ENCODE peak calls at places on chromosomes 4 and X, in four cellular contexts. Z is hepatocyte, L is AG04450, Y is IMR-90. N is an unnamed sample.

GRCh38 chrX:14015294-14015693 is 14.4 kb downstream of the GEMIN8 start:
- DNase-seq in Z (no peak), L (no peak), Y (no peak), N (no peak)

GRCh38 chrX:135185795-135186443 is 14.7 kb upstream of the CT55 start:
- DNase-seq in Z (peak), L (peak), Y (peak), N (peak)

GRCh38 chrX:40171513-40172168 is 73.9 kb upstream of the BCOR start:
- DNase-seq in Z (peak), L (no peak), Y (no peak), N (no peak)

GRCh38 chr4:102263024-102263787 is 82.1 kb downstream of the SLC39A8 start:
- DNase-seq in Z (peak), L (no peak), Y (peak), N (peak)

GRCh38 chrX:115616943-115617563 is 56.1 kb downstream of the PLS3 start:
- DNase-seq in Z (peak), L (no peak), Y (peak), N (no peak)

GRCh38 chrX:154696328-154697045 is 43.1 kb upstream of the CTAG2 start:
- DNase-seq in Z (no peak), L (no peak), Y (peak), N (no peak)

GRCh38 chrX:37509349-37509748 is 62.1 kb upstream of the LANCL3 start:
- DNase-seq in Z (peak), L (no peak), Y (no peak), N (no peak)

GRCh38 chr4:15551740-15552446 is 82.2 kb downstream of the CC2D2A start:
- DNase-seq in Z (peak), L (no peak), Y (no peak), N (no peak)

GRCh38 chr4:71009796-71010588 is 16.5 kb downstream of the DCK start:
- DNase-seq in Z (peak), L (no peak), Y (peak), N (no peak)

GRCh38 chrX:66638591-66639500 is at the start of gene EDA2R:
- DNase-seq in Z (peak), L (no peak), Y (peak), N (peak)

GRCh38 chr4:88158360-88159136 is at the start of gene ABCG2:
- DNase-seq in Z (peak), L (peak), Y (peak), N (no peak)

GRCh38 chr4:43456383-43456782 is 563.9 kb downstream of the GRXCR1 start:
- DNase-seq in Z (no peak), L (peak), Y (peak), N (peak)

GRCh38 chr4:113618205-113618604 is 143.3 kb downstream of the CAMK2D start:
- DNase-seq in Z (no peak), L (no peak), Y (no peak), N (no peak)

GRCh38 chr4:1992468-1993168 is 16.2 kb downstream of the NELFA start:
- DNase-seq in Z (no peak), L (no peak), Y (no peak), N (no peak)

GRCh38 chr4:1169691-1170096 is 2.7 kb downstream of the SPON2 start:
- DNase-seq in Z (no peak), L (no peak), Y (no peak), N (no peak)

GRCh38 chrX:24110049-24110448 is 39.5 kb upstream of the ZFX start:
- DNase-seq in Z (no peak), L (no peak), Y (no peak), N (no peak)

GRCh38 chrX:72137846-72138455 is 6.2 kb upstream of the RTL5 start:
- DNase-seq in Z (no peak), L (no peak), Y (no peak), N (no peak)

GRCh38 chr4:37885496-37885895 is 5.4 kb upstream of the TBC1D1 start:
- DNase-seq in Z (peak), L (no peak), Y (peak), N (no peak)

GRCh38 chr4:22264261-22264660 is 251.6 kb downstream of the ADGRA3 start:
- DNase-seq in Z (no peak), L (no peak), Y (no peak), N (no peak)

GRCh38 chr4:89836897-89837384 is at the start of gene SNCA:
- DNase-seq in Z (peak), L (no peak), Y (peak), N (peak)

GRCh38 chr4:88275949-88276515 is 8.3 kb downstream of the PPM1K start:
- DNase-seq in Z (no peak), L (no peak), Y (no peak), N (no peak)

GRCh38 chrX:771536-771935 is 140.9 kb downstream of the SHOX start:
- DNase-seq in Z (no peak), L (no peak), Y (no peak), N (no peak)

GRCh38 chr4:116599859-116600258 is 485.5 kb downstream of the TRAM1L1 start:
- DNase-seq in Z (no peak), L (no peak), Y (no peak), N (no peak)

GRCh38 chr4:60187428-60187827 is 1012.7 kb upstream of the ADGRL3 start:
- DNase-seq in Z (no peak), L (no peak), Y (no peak), N (no peak)

GRCh38 chrX:15882704-15883539 is 28.3 kb upstream of the AP1S2 start:
- DNase-seq in Z (no peak), L (no peak), Y (peak), N (no peak)

GRCh38 chr4:151933122-151933827 is 172.5 kb upstream of the GATB start:
- DNase-seq in Z (no peak), L (no peak), Y (no peak), N (no peak)

GRCh38 chrX:49053223-49054072 is 5.4 kb upstream of the CCDC120 start:
- DNase-seq in Z (peak), L (no peak), Y (peak), N (no peak)

GRCh38 chr4:74123065-74123728 is 24.2 kb upstream of the CXCL2 start:
- DNase-seq in Z (peak), L (no peak), Y (peak), N (no peak)

GRCh38 chr4:26235500-26235899 is 85.3 kb upstream of the RBPJ start:
- DNase-seq in Z (peak), L (peak), Y (peak), N (peak)
- TF ChIP-seq CTCF in Z (peak), L (peak), Y (no peak), N (peak)

DNA sequence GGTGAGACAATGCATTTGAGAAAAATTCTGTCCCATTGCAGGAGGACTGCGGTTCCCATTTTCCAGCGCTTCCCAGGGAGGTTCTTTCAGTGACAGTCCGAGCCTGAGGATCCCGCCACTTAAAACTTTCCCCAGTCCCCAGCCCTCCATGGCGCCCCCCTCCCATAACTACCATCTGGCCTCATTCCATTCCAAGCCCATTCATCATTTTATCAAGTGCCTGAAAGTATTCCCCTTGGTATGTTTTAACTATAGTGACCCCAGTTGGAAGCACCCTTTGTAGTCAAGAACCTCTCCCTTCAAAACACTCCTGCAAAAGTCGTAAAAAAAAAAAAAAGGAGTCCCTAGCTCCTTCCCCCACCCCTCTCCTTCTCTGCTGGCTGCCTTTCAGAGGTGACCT is 1.2 kb downstream of the RASL11B start:
- DNase-seq in Z (no peak), L (no peak), Y (no peak), N (no peak)
- H3K4me3 ChIP-seq in Z (peak), L (peak), Y (peak), N (peak)

DNA sequence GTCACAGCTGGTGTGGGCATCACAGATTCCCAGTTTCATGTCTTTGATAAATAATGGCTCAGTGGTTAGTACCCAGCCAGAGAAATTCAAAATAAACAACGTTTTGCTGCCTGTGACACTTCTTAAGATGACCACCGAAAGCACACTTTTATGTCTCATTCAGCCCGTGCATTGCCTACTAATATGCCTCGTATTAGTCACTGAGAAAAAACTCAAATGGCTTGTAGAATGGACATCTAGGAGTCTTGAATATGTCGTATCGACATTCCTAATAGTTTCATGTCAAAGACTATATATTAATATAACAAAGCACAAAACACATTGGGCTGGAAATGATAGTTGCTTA is 103.9 kb upstream of the FAT1 start:
- DNase-seq in Z (no peak), L (no peak), Y (peak), N (no peak)
- TF ChIP-seq CTCF in Z (no peak), L (no peak), Y (no peak), N (no peak)

GRCh38 chr4:4428966-4429875 is 42.3 kb downstream of the NSG1 start:
- DNase-seq in Z (no peak), L (no peak), Y (no peak), N (peak)

GRCh38 chr4:4427478-4427870 is 40.6 kb downstream of the NSG1 start:
- DNase-seq in Z (no peak), L (no peak), Y (no peak), N (no peak)

GRCh38 chr4:4425696-4426095 is 38.8 kb downstream of the NSG1 start:
- DNase-seq in Z (no peak), L (no peak), Y (no peak), N (no peak)

GRCh38 chr4:4426511-4427477 is 39.9 kb downstream of the NSG1 start:
- DNase-seq in Z (no peak), L (no peak), Y (no peak), N (no peak)

GRCh38 chr4:4427886-4428285 is 41.0 kb downstream of the NSG1 start:
- DNase-seq in Z (no peak), L (no peak), Y (no peak), N (no peak)
- H3K4me3 ChIP-seq in Z (no peak), L (no peak), Y (no peak), N (no peak)

GRCh38 chrX:10519761-10520160 is 100.6 kb downstream of the MID1 start:
- DNase-seq in Z (no peak), L (no peak), Y (peak), N (peak)

GRCh38 chrX:10516781-10517322 is 103.5 kb downstream of the MID1 start:
- DNase-seq in Z (no peak), L (no peak), Y (no peak), N (no peak)

GRCh38 chrX:10514891-10515290 is 105.5 kb downstream of the MID1 start:
- DNase-seq in Z (no peak), L (no peak), Y (peak), N (no peak)

GRCh38 chrX:10519278-10519677 is 101.1 kb downstream of the MID1 start:
- DNase-seq in Z (no peak), L (no peak), Y (no peak), N (no peak)

DNA sequence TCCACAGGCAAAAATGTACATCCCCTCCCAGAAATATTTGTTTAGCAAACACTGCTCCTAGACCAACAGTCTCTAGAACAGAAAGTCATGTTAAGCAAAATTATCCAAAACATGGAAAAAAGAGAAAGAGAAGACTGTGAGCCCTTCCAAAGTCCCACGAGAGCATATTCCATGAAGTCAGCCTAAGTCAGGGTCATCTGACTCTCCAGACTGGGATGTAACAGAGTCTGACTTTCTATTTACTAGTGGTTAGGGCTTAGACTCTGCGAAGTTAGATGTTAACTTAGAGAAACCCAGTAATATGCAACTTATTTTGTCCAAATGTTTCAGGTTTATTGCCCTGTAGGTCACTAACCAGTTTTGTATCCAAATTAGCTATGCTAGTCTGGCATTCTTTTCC is 102.3 kb downstream of the MID1 start:
- DNase-seq in Z (no peak), L (no peak), Y (no peak), N (no peak)
- TF ChIP-seq CTCF in Z (no peak), L (no peak), Y (no peak), N (no peak)

N was measured in retinal pigment epithelial cell.